ENCODE peak calls at places on chromosomes 13 and 19, in seven cellular contexts. L is colonic mucosa, W is astrocyte, T is mammary epithelial cell, N is mesendoderm, I is endodermal cell, V is fibroblast of lung. O is an unnamed sample.

GRCh38 chr13:24906268-24906667 is 142.3 kb downstream of the RNF17 start:
- DNase-seq in W (no peak), N (no peak), T (no peak), V (no peak), I (no peak), L (no peak), O (no peak)

GRCh38 chr19:2136796-2137195 is 14.6 kb downstream of the AP3D1 start:
- DNase-seq in I (peak), N (peak), V (no peak), W (no peak), L (no peak), T (no peak), O (no peak)

GRCh38 chr19:4352701-4353121 is 9.3 kb downstream of the MPND start:
- DNase-seq in N (peak), L (no peak), I (peak), W (peak), V (peak), T (no peak), O (peak)

GRCh38 chr19:56987184-56987583 is 132.6 kb upstream of the USP29 start:
- DNase-seq in V (no peak), I (no peak), N (peak), W (no peak), T (no peak), L (no peak), O (no peak)

GRCh38 chr13:73231456-73231855 is 172.7 kb downstream of the KLF5 start:
- DNase-seq in L (no peak), W (no peak), N (no peak), I (no peak), V (no peak), T (no peak), O (no peak)

GRCh38 chr13:50732712-50733111 is 110.8 kb downstream of the DLEU7 start:
- DNase-seq in V (peak), I (no peak), L (no peak), N (no peak), T (peak), W (no peak), O (peak)

GRCh38 chr13:113152894-113153809 is 5.3 kb upstream of the PROZ start:
- DNase-seq in I (peak), V (peak), W (peak), L (peak), N (peak), T (no peak), O (no peak)

GRCh38 chr13:82187227-82187626 is 1695.0 kb downstream of the SLITRK1 start:
- DNase-seq in W (no peak), L (no peak), N (no peak), T (no peak), V (no peak), I (no peak), O (no peak)

GRCh38 chr13:78404961-78405360 is 198.4 kb downstream of the POU4F1 start:
- DNase-seq in W (no peak), I (no peak), T (no peak), V (no peak), L (no peak), N (no peak), O (no peak)

GRCh38 chr13:97574926-97575325 is 141.0 kb downstream of the RAP2A start:
- DNase-seq in I (peak), W (no peak), V (peak), L (peak), T (peak), N (peak), O (peak)

GRCh38 chr19:36041831-36042230 is 9.2 kb upstream of the CLIP3 start:
- DNase-seq in I (no peak), V (peak), N (peak), L (no peak), T (peak), W (peak), O (peak)

GRCh38 chr19:29789007-29789406 is 22.8 kb upstream of the CCNE1 start:
- DNase-seq in W (no peak), I (no peak), V (no peak), N (no peak), T (peak), L (no peak), O (no peak)

GRCh38 chr13:87999141-87999765 is 328.1 kb downstream of the SLITRK5 start:
- DNase-seq in V (peak), N (peak), T (no peak), W (peak), I (no peak), L (no peak), O (no peak)

GRCh38 chr13:95896302-95896701 is 156.9 kb downstream of the UGGT2 start:
- DNase-seq in L (no peak), T (no peak), N (no peak), I (no peak), V (peak), W (peak), O (peak)

GRCh38 chr13:100497394-100497793 is 91.2 kb downstream of the GGACT start:
- DNase-seq in L (no peak), N (peak), W (peak), I (peak), T (no peak), V (peak), O (peak)

GRCh38 chr19:33085570-33086128 is 4.7 kb downstream of the GPATCH1 start:
- DNase-seq in L (no peak), T (no peak), V (no peak), W (no peak), N (no peak), I (no peak), O (no peak)

GRCh38 chr19:2629491-2630351 is 72.8 kb downstream of the GNG7 start:
- DNase-seq in V (no peak), T (no peak), N (no peak), W (no peak), I (no peak), L (no peak), O (no peak)

GRCh38 chr13:41454170-41454569 is 3.2 kb upstream of the RGCC start:
- DNase-seq in V (no peak), I (no peak), T (no peak), L (no peak), N (no peak), W (no peak), O (no peak)

GRCh38 chr13:27395007-27395510 is 29.4 kb upstream of the GTF3A start:
- DNase-seq in V (no peak), I (no peak), T (no peak), N (no peak), L (no peak), W (no peak), O (no peak)

GRCh38 chr13:48093588-48093987 is 1.3 kb downstream of the MED4 start:
- DNase-seq in N (no peak), V (no peak), L (no peak), I (no peak), T (no peak), W (no peak), O (no peak)

GRCh38 chr19:39024875-39025641 is 7.3 kb downstream of the FBXO27 start:
- DNase-seq in I (no peak), L (no peak), W (no peak), V (no peak), N (no peak), T (no peak), O (no peak)

GRCh38 chr19:39031368-39032163 is 783 bp downstream of the FBXO27 start:
- DNase-seq in I (peak), W (peak), V (peak), N (peak), L (peak), T (peak), O (peak)

GRCh38 chr19:39032164-39032918 is at the start of gene FBXO27:
- DNase-seq in W (no peak), N (peak), I (peak), V (peak), T (no peak), L (peak), O (no peak)

DNA sequence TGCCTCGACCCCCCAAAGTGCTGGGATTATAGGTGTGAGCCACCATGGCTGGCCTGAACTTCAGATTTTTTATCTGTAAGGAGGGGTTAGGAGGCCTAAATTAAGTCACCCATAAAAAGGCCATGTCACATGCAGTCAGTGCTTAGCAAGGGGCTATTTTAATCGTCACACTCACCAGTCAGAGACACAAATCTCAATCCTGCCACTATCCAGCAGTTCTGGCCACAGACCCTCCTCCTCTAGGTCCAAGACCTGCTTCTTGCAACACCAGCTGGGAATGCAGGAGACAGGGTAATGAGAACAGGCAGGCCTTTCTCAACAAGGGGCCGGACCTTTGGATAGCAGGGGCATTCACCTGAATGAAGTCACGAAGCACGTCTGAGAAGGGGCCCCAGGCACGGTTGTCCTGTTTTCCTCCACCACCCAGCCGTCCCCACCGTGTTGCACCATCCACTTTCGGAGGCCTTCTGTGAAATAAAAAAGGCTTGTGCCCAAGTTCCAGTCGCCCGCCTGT is 1.4 kb downstream of the FBXO27 start:
- DNase-seq in V (no peak), I (no peak), T (no peak), W (no peak), L (no peak), N (peak), O (no peak)
- H3K9ac ChIP-seq in V (no peak), I (no peak), T (peak), W (no peak), L (peak), N (peak), O (no peak)

DNA sequence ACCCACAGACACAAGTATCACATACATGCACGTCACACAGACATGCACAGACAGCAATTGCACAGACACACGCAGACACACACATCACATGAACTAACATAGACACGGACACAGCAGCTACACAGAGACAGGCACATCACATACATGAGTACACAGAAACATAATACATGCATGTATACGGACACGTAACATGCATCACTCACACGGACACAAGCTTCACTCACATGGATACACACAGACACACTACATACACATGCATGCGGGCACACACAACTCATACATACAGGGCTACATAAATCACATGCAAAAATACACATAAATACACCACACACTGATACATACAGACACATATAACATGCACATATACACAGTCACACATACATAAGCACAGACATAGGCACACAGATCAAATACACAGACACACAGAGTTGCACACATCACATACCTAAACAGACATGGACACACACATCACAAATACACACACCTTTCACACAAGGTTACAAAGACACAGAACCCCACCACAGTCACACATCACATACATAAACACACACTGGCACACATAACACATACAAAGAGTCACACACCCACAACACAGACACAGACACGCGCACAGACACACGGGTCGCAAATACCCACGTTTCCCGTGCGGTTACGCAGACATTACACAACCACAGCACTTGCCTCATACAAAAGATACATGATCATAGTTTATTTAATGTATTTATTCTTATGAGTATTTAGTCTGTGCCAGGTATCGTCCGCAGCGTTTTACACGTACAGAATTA is 1.1 kb upstream of the LMTK3 start:
- DNase-seq in T (no peak), V (no peak), L (no peak), N (no peak), I (no peak), W (no peak), O (no peak)
- H3K27ac ChIP-seq in T (no peak), V (no peak), L (no peak), N (no peak), I (no peak), W (no peak), O (no peak)

DNA sequence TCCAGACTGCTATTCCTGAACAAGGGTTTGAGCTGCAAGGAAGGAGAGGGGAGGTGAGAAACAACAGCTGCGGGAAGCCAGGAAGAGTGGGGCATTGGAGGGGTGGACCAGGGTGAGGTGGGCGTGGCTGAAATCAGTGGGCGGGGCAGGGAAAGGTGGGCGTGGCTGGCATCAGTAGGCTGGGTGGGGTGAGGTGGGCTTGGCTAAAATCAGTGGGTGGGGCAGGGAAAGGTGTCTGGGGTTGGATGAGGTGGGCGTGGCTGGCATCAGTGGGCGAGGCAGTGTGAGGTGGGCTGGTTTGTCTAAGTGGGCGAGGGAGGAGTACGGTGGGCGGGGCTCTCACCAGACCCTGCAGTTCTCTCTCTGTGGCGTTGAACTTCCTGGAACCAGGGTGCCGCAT is 87.6 kb downstream of the MUC16 start:
- DNase-seq in W (no peak), N (no peak), T (no peak), V (no peak), L (no peak), I (peak), O (no peak)
- H3K9ac ChIP-seq in W (no peak), N (no peak), T (no peak), V (no peak), L (no peak), I (no peak), O (no peak)

GRCh38 chr19:19900124-19900523 is 622 bp upstream of the ZNF93 start:
- DNase-seq in N (peak), I (no peak), T (peak), W (peak), L (no peak), V (peak), O (no peak)

GRCh38 chr19:19900574-19901444 is at the start of gene ZNF93:
- DNase-seq in I (peak), W (peak), V (peak), N (peak), L (peak), T (peak), O (peak)
- H3K27ac ChIP-seq in I (peak), W (peak), V (peak), N (peak), L (peak), T (no peak), O (peak)

GRCh38 chr19:40607311-40607871 is 6.2 kb downstream of the LTBP4 start:
- DNase-seq in N (no peak), T (no peak), W (no peak), V (no peak), I (peak), L (peak), O (no peak)

GRCh38 chr19:40607898-40608621 is 6.9 kb downstream of the LTBP4 start:
- DNase-seq in T (no peak), L (no peak), I (peak), W (no peak), N (no peak), V (no peak), O (no peak)

GRCh38 chr19:40609561-40610395 is 8.6 kb downstream of the LTBP4 start:
- DNase-seq in T (peak), W (peak), I (peak), L (peak), N (peak), V (peak), O (peak)

GRCh38 chr19:40610396-40611064 is 9.4 kb downstream of the LTBP4 start:
- DNase-seq in W (no peak), T (peak), N (no peak), V (no peak), L (peak), I (no peak), O (no peak)

DNA sequence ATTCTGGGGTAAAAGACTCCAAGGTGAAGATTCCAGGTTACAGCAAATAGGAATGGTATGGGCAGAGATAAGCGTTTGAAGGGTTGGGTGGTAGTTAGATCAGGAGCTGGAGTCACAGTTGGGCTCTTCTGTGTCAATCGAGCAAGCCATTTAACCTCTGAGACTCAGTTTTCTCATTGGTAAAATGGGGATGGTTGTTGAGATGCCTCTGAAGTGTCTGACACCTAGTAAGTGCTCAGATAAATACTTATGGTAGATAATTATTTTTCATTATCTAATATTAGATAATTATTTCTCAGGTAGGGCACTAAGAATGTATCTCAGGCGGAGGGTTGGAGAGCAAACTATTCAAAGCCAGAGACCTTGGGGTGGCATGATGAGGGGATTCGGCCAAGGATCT is 7.8 kb downstream of the LTBP4 start:
- DNase-seq in V (no peak), W (no peak), N (no peak), L (no peak), T (no peak), I (no peak), O (no peak)
- H3K9ac ChIP-seq in V (no peak), W (no peak), N (no peak), L (peak), T (no peak), I (no peak), O (no peak)